ENCODE peak calls at places on chromosomes 7 and 10, in six cellular contexts. F is transverse colon, U is astrocyte, W is neural progenitor cell, V is MM.1S, E is testis. B is an unnamed sample.
A peak's percentile ranks its signal among the peaks of the same experiment; 100 is the strongest.

GRCh38 chr7:151869968-151870918 is 6.7 kb downstream of the PRKAG2 start:
- DNase-seq in E (no peak), W (no peak), V (no peak), F (no peak), U (no peak), B (no peak)

GRCh38 chr10:16049050-16049449 is 188.7 kb upstream of the MINDY3 start:
- DNase-seq in V (no peak), U (no peak), E (no peak), W (no peak), F (no peak), B (no peak)

GRCh38 chr7:140294454-140294853 is 103.9 kb downstream of the SLC37A3 start:
- DNase-seq in W (no peak), E (no peak), V (no peak), U (no peak), F (no peak), B (no peak)

GRCh38 chr7:97215556-97215955 is 98.1 kb downstream of the SDHAF3 start:
- DNase-seq in V (no peak), E (no peak), F (peak; percentile 74), U (no peak), W (peak; percentile 52), B (no peak)

GRCh38 chr10:125344573-125345121 is 184.3 kb upstream of the CTBP2 start:
- DNase-seq in V (no peak), F (peak; percentile 43), U (no peak), E (no peak), W (no peak), B (no peak)

GRCh38 chr10:129402459-129402858 is 64.6 kb upstream of the MGMT start:
- DNase-seq in V (no peak), U (no peak), F (no peak), E (no peak), W (no peak), B (no peak)

GRCh38 chr7:55438765-55439525 is 73.8 kb downstream of the LANCL2 start:
- DNase-seq in F (peak; percentile 79), U (peak; percentile 68), V (no peak), E (no peak), W (peak; percentile 31), B (peak; percentile 26)

GRCh38 chr7:95549818-95550529 is 46.3 kb downstream of the PDK4 start:
- DNase-seq in U (peak; percentile 89), E (peak; percentile 97), W (no peak), F (peak; percentile 92), V (no peak), B (peak; percentile 95)

GRCh38 chr7:143347950-143348349 is 14.6 kb downstream of the FAM131B start:
- DNase-seq in U (no peak), V (no peak), E (no peak), W (no peak), F (no peak), B (no peak)

GRCh38 chr10:92699518-92700272 is 9.9 kb downstream of the HHEX start:
- DNase-seq in U (no peak), F (peak; percentile 30), E (peak; percentile 36), W (peak; percentile 19), V (no peak), B (peak; percentile 68)

GRCh38 chr7:131212114-131212513 is 115.6 kb upstream of the MKLN1 start:
- DNase-seq in E (no peak), F (no peak), W (peak; percentile 69), V (no peak), U (no peak), B (no peak)

GRCh38 chr10:125164421-125164820 is 4.1 kb upstream of the CTBP2 start:
- DNase-seq in W (peak; percentile 1), V (no peak), E (no peak), U (no peak), F (no peak), B (no peak)

GRCh38 chr7:66267249-66267648 is 62.1 kb downstream of the TPST1 start:
- DNase-seq in W (no peak), F (no peak), V (no peak), E (peak; percentile 74), U (peak; percentile 94), B (no peak)

GRCh38 chr7:92158660-92159575 is 20.0 kb downstream of the LRRD1 start:
- DNase-seq in V (peak; percentile 29), E (no peak), W (no peak), F (no peak), U (peak; percentile 96), B (no peak)

GRCh38 chr7:122546496-122546895 is 152.4 kb downstream of the RNF133 start:
- DNase-seq in U (no peak), W (no peak), F (no peak), E (no peak), V (no peak), B (peak; percentile 3)

GRCh38 chr10:49281461-49281860 is 17.5 kb upstream of the C10orf71 start:
- DNase-seq in U (no peak), V (no peak), F (no peak), E (peak; percentile 31), W (peak; percentile 48), B (no peak)

GRCh38 chr10:47305566-47305965 is 5.6 kb downstream of the GDF10 start:
- DNase-seq in F (no peak), E (no peak), V (no peak), U (no peak), W (no peak), B (peak; percentile 71)

GRCh38 chr10:47306429-47307210 is 6.6 kb downstream of the GDF10 start:
- DNase-seq in E (no peak), V (no peak), U (no peak), W (no peak), F (no peak), B (no peak)

GRCh38 chr10:47303105-47303504 is 3.1 kb downstream of the GDF10 start:
- DNase-seq in U (no peak), W (no peak), F (no peak), V (no peak), E (no peak), B (no peak)

GRCh38 chr10:47301833-47302232 is 1.8 kb downstream of the GDF10 start:
- DNase-seq in U (no peak), V (no peak), E (no peak), W (no peak), F (no peak), B (no peak)

DNA sequence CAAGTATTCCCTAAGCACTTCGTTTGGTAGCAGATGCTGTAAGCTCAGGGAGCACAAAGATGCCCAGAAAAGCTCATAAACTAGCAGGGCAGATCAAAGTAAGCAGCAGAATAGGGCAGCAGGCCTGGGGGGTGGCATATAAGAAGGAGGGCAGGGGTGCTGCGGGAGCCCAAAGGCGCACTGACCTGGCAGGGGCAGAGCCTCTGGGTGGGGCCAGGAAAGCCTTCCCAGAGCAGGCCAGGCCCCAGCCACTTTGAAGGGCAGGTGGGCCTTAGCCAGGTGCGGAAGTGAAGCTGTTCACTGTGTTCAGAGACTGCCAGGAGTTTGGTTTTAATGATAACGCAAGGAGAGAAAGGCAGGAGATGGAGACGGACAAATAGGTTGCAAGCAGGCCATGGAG is 3.9 kb downstream of the GDF10 start:
- DNase-seq in U (no peak), F (no peak), W (no peak), V (no peak), E (no peak), B (no peak)
- H3K4me1 ChIP-seq in U (peaks cover 2% of the 10 kb centered on the region), F (peaks cover 10% of the 10 kb centered on the region), W (peaks cover 10% of the 10 kb centered on the region), V (no peaks in the 10 kb centered on the region), E (peaks cover 9% of the 10 kb centered on the region), B (peaks cover 72% of the 10 kb centered on the region)

GRCh38 chr10:113129117-113129516 is 179.1 kb downstream of the TCF7L2 start:
- DNase-seq in E (no peak), U (no peak), V (no peak), W (peak; percentile 38), F (no peak), B (no peak)
- H3K4me3 ChIP-seq in E (no peak overlapping the region), U (no peak overlapping the region), V (no peak overlapping the region), W (peak overlapping the region; percentile 48), F (no peak overlapping the region), B (no peak overlapping the region)

GRCh38 chr10:79147796-79148451 is 79.2 kb downstream of the ZMIZ1 start:
- DNase-seq in V (no peak), W (no peak), U (no peak), E (no peak), F (no peak), B (peak; percentile 44)
- H3K4me1 ChIP-seq in V (no peaks in the 10 kb centered on the region), W (peaks cover 51% of the 10 kb centered on the region), U (peaks cover 78% of the 10 kb centered on the region), E (peaks cover 49% of the 10 kb centered on the region), F (peaks cover 82% of the 10 kb centered on the region), B (peaks cover 77% of the 10 kb centered on the region)

GRCh38 chr10:5449823-5450222 is 37.5 kb downstream of the NET1 start:
- DNase-seq in W (peak; percentile 45), U (peak; percentile 83), V (no peak), F (no peak), E (no peak), B (no peak)

GRCh38 chr10:5453749-5454489 is 41.6 kb downstream of the NET1 start:
- DNase-seq in W (no peak), V (no peak), F (no peak), E (no peak), U (no peak), B (peak; percentile 78)

GRCh38 chr10:5448333-5449048 is 36.1 kb downstream of the NET1 start:
- DNase-seq in U (no peak), V (no peak), W (no peak), E (no peak), F (no peak), B (no peak)

GRCh38 chr10:5449227-5449626 is 36.9 kb downstream of the NET1 start:
- DNase-seq in W (no peak), E (no peak), U (no peak), F (no peak), V (no peak), B (no peak)

DNA sequence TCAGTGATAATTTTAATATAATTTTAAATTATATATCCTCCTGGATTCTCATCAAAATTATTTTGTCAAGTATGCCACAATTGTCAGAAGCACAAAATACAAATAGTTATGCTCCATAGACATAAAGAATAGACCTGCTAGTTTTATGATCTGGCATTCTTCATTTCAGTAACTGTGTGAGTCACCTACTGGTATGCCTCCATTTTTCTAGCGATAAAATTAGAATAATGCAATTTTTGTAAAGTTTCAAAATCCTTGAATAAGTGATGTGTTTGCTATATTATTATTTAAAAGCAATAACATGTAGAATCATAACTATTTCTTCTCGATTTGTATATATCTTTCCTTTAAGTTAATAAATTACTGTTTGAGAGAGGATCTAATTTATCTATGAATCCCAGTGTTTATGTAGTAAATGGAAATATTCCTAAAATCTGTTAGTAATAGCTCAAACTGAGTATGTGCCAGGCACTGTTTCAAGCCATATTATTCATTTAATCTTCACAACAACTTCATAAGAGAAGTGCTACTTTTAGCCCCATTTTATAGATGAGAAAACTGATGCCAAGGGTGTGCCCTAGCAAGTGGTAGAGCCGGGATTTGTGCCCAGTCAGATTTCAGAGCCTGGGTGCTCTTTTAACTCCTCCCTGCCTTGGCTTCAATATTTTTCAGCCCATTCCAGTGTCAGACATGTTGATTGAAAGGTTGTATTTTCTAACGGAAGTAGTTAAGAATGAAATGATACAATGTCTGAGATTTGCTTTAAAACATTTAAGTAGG is 38.4 kb downstream of the NET1 start:
- DNase-seq in F (no peak), V (no peak), W (no peak), E (no peak), U (no peak), B (no peak)
- H3K4me3 ChIP-seq in F (peak overlapping the region; percentile 75), V (no peak overlapping the region), W (no peak overlapping the region), E (no peak overlapping the region), U (no peak overlapping the region), B (no peak overlapping the region)